ENCODE peak calls at places on chromosomes 1 and 21, in nine cellular contexts. M is Calu3; T is activated naive CD8-positive, alpha-beta T cell treated with anti-CD3 and anti-CD28 coated beads for 36 hours; K is non-pigmented ciliary epithelial cell; Y is iPS-NIHi11; O is naive thymus-derived CD4-positive, alpha-beta T cell; C is GM13976; W is stimulated activated naive B cell treated with anti-CD40 and anti-IgM and Interleukin-4, amounts not matched to agents 10 μg/mL and 1 μg/mL and 100 μg/mL, for 72 hours; S is aorta. L is an unnamed sample.

GRCh38 chr1:235326719-235327558 is 1.0 kb downstream of the ARID4B start:
- DNase-seq in O (peak), M (peak), K (no peak), C (peak), T (peak), Y (peak), W (peak), S (peak), L (peak)

GRCh38 chr1:78286686-78287085 is 204.1 kb upstream of the PTGFR start:
- DNase-seq in T (no peak), S (no peak), O (no peak), Y (no peak), M (no peak), W (no peak), K (no peak), C (no peak), L (no peak)

GRCh38 chr1:99648107-99648506 is 2.2 kb downstream of the PALMD start:
- DNase-seq in T (no peak), S (no peak), K (no peak), C (no peak), O (no peak), M (peak), W (no peak), Y (peak), L (peak)

GRCh38 chr1:22261580-22261979 is 118.7 kb upstream of the WNT4 start:
- DNase-seq in Y (no peak), K (no peak), M (no peak), T (no peak), S (no peak), C (no peak), W (no peak), O (no peak), L (no peak)

GRCh38 chr1:79364896-79365295 is 358.4 kb upstream of the ADGRL4 start:
- DNase-seq in T (no peak), C (no peak), O (no peak), S (no peak), W (no peak), K (no peak), M (no peak), Y (no peak), L (no peak)

GRCh38 chr1:1014896-1015681 is 1.8 kb downstream of the ISG15 start:
- DNase-seq in S (peak), Y (no peak), C (no peak), M (peak), T (peak), K (no peak), W (no peak), O (no peak), L (no peak)

GRCh38 chr21:45019076-45019886 is 55.1 kb upstream of the ADARB1 start:
- DNase-seq in Y (peak), S (peak), W (no peak), T (no peak), K (no peak), C (no peak), O (no peak), M (no peak), L (no peak)

GRCh38 chr1:173193639-173194038 is 13.5 kb downstream of the TNFSF4 start:
- DNase-seq in O (no peak), W (no peak), M (no peak), S (no peak), T (no peak), K (peak), C (no peak), Y (no peak), L (no peak)

GRCh38 chr1:228142616-228143203 is 2.6 kb downstream of the GUK1 start:
- DNase-seq in C (peak), M (no peak), W (no peak), T (no peak), Y (no peak), O (no peak), S (no peak), K (no peak), L (no peak)

GRCh38 chr1:234473123-234473522 is 5.9 kb downstream of the TARBP1 start:
- DNase-seq in S (no peak), C (peak), O (no peak), M (no peak), T (no peak), W (no peak), K (no peak), Y (no peak), L (no peak)

GRCh38 chr1:85404393-85404792 is 60.6 kb downstream of the DDAH1 start:
- DNase-seq in T (no peak), Y (no peak), W (no peak), O (no peak), K (no peak), S (no peak), M (no peak), C (no peak), L (no peak)

GRCh38 chr1:47934243-47934805 is 62.9 kb downstream of the TRABD2B start:
- DNase-seq in Y (peak), O (no peak), K (no peak), S (peak), C (no peak), W (no peak), M (no peak), T (no peak), L (no peak)

GRCh38 chr1:245874942-245875580 is 632.0 kb downstream of the SMYD3 start:
- DNase-seq in S (peak), O (no peak), T (no peak), C (no peak), K (peak), M (peak), Y (no peak), W (no peak), L (peak)

GRCh38 chr1:70499695-70500094 is 88.6 kb downstream of the CTH start:
- DNase-seq in W (no peak), O (no peak), S (no peak), M (no peak), Y (no peak), T (no peak), C (no peak), K (no peak), L (no peak)

GRCh38 chr1:211639500-211640361 is 35.7 kb downstream of the NEK2 start:
- DNase-seq in M (no peak), S (no peak), Y (no peak), W (no peak), K (peak), O (no peak), T (no peak), C (peak), L (no peak)

GRCh38 chr1:81305997-81306452 is 494.7 kb upstream of the ADGRL2 start:
- DNase-seq in M (peak), K (peak), T (no peak), W (no peak), C (peak), S (no peak), Y (no peak), O (no peak), L (peak)

GRCh38 chr1:248688527-248689298 is 13.9 kb downstream of the OR14I1 start:
- DNase-seq in C (peak), Y (no peak), O (no peak), W (peak), M (no peak), K (no peak), S (no peak), T (no peak), L (no peak)

GRCh38 chr1:68528243-68528642 is 31.4 kb upstream of the DEPDC1 start:
- DNase-seq in S (no peak), C (no peak), M (no peak), W (no peak), Y (no peak), T (no peak), K (no peak), O (no peak), L (no peak)

GRCh38 chr21:15112858-15113257 is 48.1 kb upstream of the NRIP1 start:
- DNase-seq in T (no peak), M (no peak), Y (no peak), K (no peak), W (no peak), S (no peak), C (no peak), O (no peak), L (no peak)

GRCh38 chr21:36344931-36345330 is 24.9 kb downstream of the MORC3 start:
- DNase-seq in W (no peak), T (no peak), K (no peak), S (no peak), Y (no peak), C (no peak), O (no peak), M (no peak), L (no peak)

GRCh38 chr21:39474545-39474944 is 22.8 kb downstream of the SH3BGR start:
- DNase-seq in M (no peak), C (no peak), Y (no peak), K (no peak), T (no peak), O (no peak), W (no peak), S (no peak), L (no peak)

GRCh38 chr21:26977741-26978140 is 10.9 kb upstream of the ADAMTS5 start:
- DNase-seq in W (no peak), C (no peak), K (no peak), M (no peak), O (no peak), S (no peak), T (no peak), Y (no peak), L (no peak)

GRCh38 chr1:47424336-47424982 is 8.4 kb downstream of the FOXE3 start:
- DNase-seq in T (no peak), O (no peak), M (peak), K (no peak), Y (peak), C (no peak), S (no peak), W (no peak), L (peak)